ENCODE peak calls at places on chromosomes 11 and 22, in four cellular contexts. One of them, this sample, is unnamed.

GRCh38 chr22:45807156-45807915 is 135.7 kb downstream of the ATXN10 start:
- DNase-seq in HepG2: no peak
- DNase-seq in K562: no peak
- DNase-seq in SK-N-SH: no peak
- DNase-seq in this sample: no peak

GRCh38 chr11:69358398-69359080 is 64.6 kb downstream of the MYEOV start:
- DNase-seq in HepG2: no peak
- DNase-seq in K562: no peak
- DNase-seq in SK-N-SH: no peak
- DNase-seq in this sample: no peak

GRCh38 chr11:86230196-86230813 is 14.2 kb upstream of the EED start:
- DNase-seq in HepG2: no peak
- DNase-seq in K562: no peak
- DNase-seq in SK-N-SH: no peak
- DNase-seq in this sample: peak

GRCh38 chr11:104905271-104905670 is 7.0 kb upstream of the CASP12 start:
- DNase-seq in HepG2: no peak
- DNase-seq in K562: no peak
- DNase-seq in SK-N-SH: no peak
- DNase-seq in this sample: peak

GRCh38 chr22:46797355-46797754 is 34.9 kb downstream of the TBC1D22A start:
- DNase-seq in HepG2: peak
- DNase-seq in K562: peak
- DNase-seq in SK-N-SH: no peak
- DNase-seq in this sample: no peak

GRCh38 chr22:43004362-43005035 is 10.4 kb downstream of the PACSIN2 start:
- DNase-seq in HepG2: peak
- DNase-seq in K562: no peak
- DNase-seq in SK-N-SH: no peak
- DNase-seq in this sample: no peak

GRCh38 chr11:37504066-37504611 is 906.1 kb upstream of the RAG2 start:
- DNase-seq in HepG2: no peak
- DNase-seq in K562: no peak
- DNase-seq in SK-N-SH: no peak
- DNase-seq in this sample: no peak

GRCh38 chr11:131666006-131666405 is 295.6 kb downstream of the NTM start:
- DNase-seq in HepG2: no peak
- DNase-seq in K562: no peak
- DNase-seq in SK-N-SH: no peak
- DNase-seq in this sample: no peak

GRCh38 chr11:70183032-70183431 is 20.1 kb upstream of the FADD start:
- DNase-seq in HepG2: no peak
- DNase-seq in K562: no peak
- DNase-seq in SK-N-SH: no peak
- DNase-seq in this sample: no peak

GRCh38 chr11:48107188-48107704 is 109.4 kb upstream of the OR4B1 start:
- DNase-seq in HepG2: no peak
- DNase-seq in K562: no peak
- DNase-seq in SK-N-SH: no peak
- DNase-seq in this sample: no peak
- TF ChIP-seq ZBTB33 in HepG2: no peak
- TF ChIP-seq ZBTB33 in K562: no peak
- TF ChIP-seq ZBTB33 in SK-N-SH: no peak
- TF ChIP-seq ZBTB33 in this sample: no peak

GRCh38 chr22:44584256-44584902 is 86.3 kb upstream of the RTL6 start:
- DNase-seq in HepG2: no peak
- DNase-seq in K562: no peak
- DNase-seq in SK-N-SH: no peak
- DNase-seq in this sample: no peak
- TF ChIP-seq ELF1 in HepG2: no peak
- TF ChIP-seq ELF1 in K562: no peak
- TF ChIP-seq ELF1 in SK-N-SH: no peak
- TF ChIP-seq ELF1 in this sample: no peak

GRCh38 chr11:57800444-57801184 is 39.0 kb downstream of the CTNND1 start:
- DNase-seq in HepG2: peak
- DNase-seq in K562: peak
- DNase-seq in SK-N-SH: peak
- DNase-seq in this sample: peak
- TF ChIP-seq POLR2AphosphoS5 in HepG2: no peak
- TF ChIP-seq POLR2AphosphoS5 in K562: no peak
- TF ChIP-seq POLR2AphosphoS5 in SK-N-SH: no peak
- TF ChIP-seq POLR2AphosphoS5 in this sample: no peak

DNA sequence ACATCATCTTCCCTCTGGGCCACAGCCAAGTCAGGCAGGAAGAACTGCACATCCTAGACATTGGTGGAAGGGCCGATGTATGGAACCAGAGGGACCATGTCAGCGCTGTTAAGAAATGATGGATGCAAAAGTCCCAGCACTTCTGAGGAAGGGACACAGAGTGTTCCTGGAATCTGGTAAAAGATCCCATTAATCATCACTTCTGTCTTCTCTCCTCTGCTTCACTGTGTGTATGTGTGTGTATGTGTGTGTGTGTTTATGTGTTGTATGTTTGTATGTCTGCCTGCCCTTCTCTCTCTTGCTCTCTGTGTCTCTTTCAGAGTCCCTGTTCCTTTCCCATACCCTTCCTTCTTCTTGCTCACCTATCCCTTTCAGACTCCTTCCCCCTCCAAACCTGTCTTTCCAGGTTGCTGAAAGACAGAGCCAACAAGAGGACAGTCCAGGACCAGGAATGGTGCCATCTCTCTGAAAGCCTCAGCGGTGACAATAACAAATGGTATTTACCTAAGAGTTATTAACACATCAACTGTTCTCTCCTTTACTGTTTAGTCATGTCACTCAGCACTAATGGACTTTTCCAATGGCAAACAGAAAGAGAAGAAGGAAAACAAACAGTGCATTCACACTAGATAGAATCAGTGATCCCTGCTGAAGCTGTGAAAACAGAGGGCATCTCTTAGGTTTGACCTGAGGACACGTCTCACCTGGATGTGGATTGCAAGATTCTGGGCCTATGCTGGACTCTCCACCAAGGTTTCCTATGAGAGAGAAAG is 47.1 kb downstream of the EHF start:
- DNase-seq in HepG2: peak
- DNase-seq in K562: no peak
- DNase-seq in SK-N-SH: no peak
- DNase-seq in this sample: no peak
- TF ChIP-seq ZBTB33 in HepG2: no peak
- TF ChIP-seq ZBTB33 in K562: no peak
- TF ChIP-seq ZBTB33 in SK-N-SH: no peak
- TF ChIP-seq ZBTB33 in this sample: no peak

GRCh38 chr11:2737226-2737590 is 37.4 kb upstream of the KCNQ1OT1 start:
- DNase-seq in HepG2: no peak
- DNase-seq in K562: no peak
- DNase-seq in SK-N-SH: no peak
- DNase-seq in this sample: no peak
- TF ChIP-seq ELF1 in HepG2: no peak
- TF ChIP-seq ELF1 in K562: no peak
- TF ChIP-seq ELF1 in SK-N-SH: no peak
- TF ChIP-seq ELF1 in this sample: no peak

DNA sequence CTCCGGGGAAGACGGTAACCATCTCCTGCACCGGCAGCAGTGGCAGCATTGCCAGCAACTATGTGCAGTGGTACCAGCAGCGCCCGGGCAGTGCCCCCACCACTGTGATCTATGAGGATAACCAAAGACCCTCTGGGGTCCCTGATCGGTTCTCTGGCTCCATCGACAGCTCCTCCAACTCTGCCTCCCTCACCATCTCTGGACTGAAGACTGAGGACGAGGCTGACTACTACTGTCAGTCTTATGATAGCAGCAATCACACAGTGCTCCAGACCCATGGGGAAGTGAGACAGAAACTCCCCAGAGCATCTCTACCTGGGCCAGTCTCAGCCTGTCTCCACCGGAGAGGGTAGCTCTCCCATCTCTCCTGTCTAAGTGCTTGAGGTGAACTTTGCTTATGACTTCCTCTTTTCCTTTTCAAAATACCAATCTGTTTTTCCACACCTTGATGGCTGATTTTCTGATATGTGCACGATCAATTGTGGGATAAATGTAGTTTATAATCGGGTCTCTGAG is 48.5 kb upstream of the VPREB1 start:
- DNase-seq in HepG2: no peak
- DNase-seq in K562: no peak
- DNase-seq in SK-N-SH: no peak
- DNase-seq in this sample: no peak
- TF ChIP-seq POLR2AphosphoS5 in HepG2: no peak
- TF ChIP-seq POLR2AphosphoS5 in K562: no peak
- TF ChIP-seq POLR2AphosphoS5 in SK-N-SH: no peak
- TF ChIP-seq POLR2AphosphoS5 in this sample: no peak

DNA sequence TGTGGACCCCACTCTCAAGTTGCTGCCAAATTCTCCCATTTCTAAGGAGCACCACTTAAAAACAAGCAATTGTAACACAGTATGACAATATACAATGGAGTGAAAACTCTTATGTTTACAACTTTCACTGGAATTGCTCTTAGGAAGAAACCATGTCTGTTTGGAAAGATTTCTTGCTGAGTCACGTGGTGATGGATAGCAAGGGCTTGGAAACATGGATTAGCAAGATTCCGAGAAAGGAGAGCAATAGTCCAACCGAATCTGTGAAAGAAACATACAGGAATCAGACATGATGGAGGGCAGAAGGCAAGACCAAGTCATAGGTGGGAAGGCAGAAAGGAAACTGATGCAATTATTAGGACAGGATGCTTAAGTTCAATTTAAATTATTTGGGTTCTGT is 27.6 kb upstream of the THY1 start:
- DNase-seq in HepG2: no peak
- DNase-seq in K562: no peak
- DNase-seq in SK-N-SH: no peak
- DNase-seq in this sample: no peak
- TF ChIP-seq ZBTB33 in HepG2: no peak
- TF ChIP-seq ZBTB33 in K562: no peak
- TF ChIP-seq ZBTB33 in SK-N-SH: no peak
- TF ChIP-seq ZBTB33 in this sample: no peak

GRCh38 chr22:20052309-20053250 is 27.5 kb upstream of the DGCR8 start:
- DNase-seq in HepG2: no peak
- DNase-seq in K562: no peak
- DNase-seq in SK-N-SH: no peak
- DNase-seq in this sample: no peak
- TF ChIP-seq ELF1 in HepG2: no peak
- TF ChIP-seq ELF1 in K562: no peak
- TF ChIP-seq ELF1 in SK-N-SH: no peak
- TF ChIP-seq ELF1 in this sample: no peak

GRCh38 chr11:75311858-75312288 is 39.6 kb downstream of the ARRB1 start:
- DNase-seq in HepG2: no peak
- DNase-seq in K562: no peak
- DNase-seq in SK-N-SH: peak
- DNase-seq in this sample: no peak

GRCh38 chr11:75315439-75315805 is 36.0 kb downstream of the ARRB1 start:
- DNase-seq in HepG2: no peak
- DNase-seq in K562: no peak
- DNase-seq in SK-N-SH: no peak
- DNase-seq in this sample: no peak

GRCh38 chr11:75312346-75312745 is 39.1 kb downstream of the ARRB1 start:
- DNase-seq in HepG2: no peak
- DNase-seq in K562: no peak
- DNase-seq in SK-N-SH: no peak
- DNase-seq in this sample: no peak

GRCh38 chr11:75314771-75315438 is 36.6 kb downstream of the ARRB1 start:
- DNase-seq in HepG2: no peak
- DNase-seq in K562: no peak
- DNase-seq in SK-N-SH: no peak
- DNase-seq in this sample: no peak

DNA sequence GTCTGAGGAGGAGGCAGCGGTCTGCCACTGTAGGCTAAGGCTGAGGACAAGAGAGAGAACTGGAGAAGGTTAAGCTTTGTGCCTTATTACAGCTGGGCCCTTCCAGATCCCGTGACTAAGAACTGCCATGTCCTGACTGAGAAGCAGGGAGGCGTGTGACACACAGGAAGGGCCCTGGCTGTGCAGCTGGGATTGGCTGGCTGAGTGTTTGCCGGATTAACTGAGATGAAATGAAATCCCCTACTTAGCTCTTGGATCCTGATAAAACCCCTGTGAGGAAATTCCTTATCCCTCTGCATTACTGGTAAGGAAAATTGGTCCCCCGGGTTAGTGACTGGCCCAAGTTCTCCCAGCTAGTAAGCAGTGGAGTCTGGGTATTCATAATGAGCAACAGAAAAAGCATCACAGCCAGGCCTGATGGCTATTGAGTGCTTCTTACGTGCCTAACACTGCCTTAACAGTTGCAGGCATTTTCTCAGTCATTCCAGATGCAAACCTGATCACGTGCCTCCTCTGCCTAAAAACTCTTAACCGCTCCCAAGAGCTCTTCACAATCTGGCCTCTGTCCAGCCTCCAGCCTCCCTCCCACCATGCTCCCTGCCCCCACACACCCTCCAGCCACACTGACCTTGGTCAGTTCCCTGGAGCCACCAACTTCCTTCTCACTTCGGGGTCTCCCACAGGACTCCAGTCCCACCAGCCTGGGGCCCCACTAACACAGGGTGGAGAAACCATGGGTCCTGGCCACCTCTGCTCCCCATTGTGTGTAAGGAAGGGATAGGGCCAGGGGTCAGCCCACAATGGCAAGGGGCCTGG is 37.8 kb downstream of the ARRB1 start:
- DNase-seq in HepG2: no peak
- DNase-seq in K562: peak
- DNase-seq in SK-N-SH: no peak
- DNase-seq in this sample: no peak
- TF ChIP-seq POLR2AphosphoS5 in HepG2: no peak
- TF ChIP-seq POLR2AphosphoS5 in K562: no peak
- TF ChIP-seq POLR2AphosphoS5 in SK-N-SH: no peak
- TF ChIP-seq POLR2AphosphoS5 in this sample: no peak

This sample was measured in HCT116.